ENCODE peak calls at places on chromosomes 7 and 10, in eight cellular contexts. F is cardiac fibroblast; E is OCI-LY7; J is CD4-positive, CD25-positive, alpha-beta regulatory T cell; T is A549; O is AG10803; Y is pancreas; A is aorta. G is an unnamed sample.

GRCh38 chr7:6161463-6162330 is 110.7 kb downstream of the CYTH3 start:
- DNase-seq in J (no peak), E (no peak), Y (no peak), F (no peak), O (no peak), T (no peak), A (no peak), G (no peak)

GRCh38 chr7:50394315-50394714 is 55.8 kb downstream of the FIGNL1 start:
- DNase-seq in F (no peak), Y (no peak), T (no peak), E (no peak), O (no peak), J (no peak), A (no peak), G (no peak)

GRCh38 chr7:96675548-96675947 is 34.1 kb downstream of the SEM1 start:
- DNase-seq in T (no peak), E (no peak), A (no peak), Y (no peak), O (no peak), F (peak; percentile 6), J (no peak), G (no peak)

GRCh38 chr7:40279991-40280390 is 145.2 kb downstream of the SUGCT start:
- DNase-seq in T (no peak), Y (no peak), E (no peak), A (no peak), O (no peak), J (no peak), F (no peak), G (no peak)

GRCh38 chr7:3399858-3400257 is 98.8 kb downstream of the SDK1 start:
- DNase-seq in J (no peak), F (no peak), T (peak; percentile 61), O (no peak), A (no peak), E (peak; percentile 35), Y (no peak), G (no peak)

GRCh38 chr10:120453886-120454285 is 3.1 kb upstream of the PLPP4 start:
- DNase-seq in E (no peak), O (no peak), F (no peak), T (no peak), Y (no peak), A (no peak), J (no peak), G (no peak)

GRCh38 chr10:15863733-15864132 is 3.4 kb upstream of the MINDY3 start:
- DNase-seq in F (no peak), E (no peak), Y (no peak), O (no peak), T (no peak), J (no peak), A (no peak), G (no peak)

GRCh38 chr10:100009283-100009792 is 409 bp downstream of the DNMBP start:
- DNase-seq in O (no peak), E (no peak), F (peak; percentile 52), Y (peak; percentile 9), T (peak; percentile 42), A (no peak), J (no peak), G (no peak)

GRCh38 chr10:32982293-32982709 is 24.3 kb upstream of the ITGB1 start:
- DNase-seq in T (peak; percentile 93), A (no peak), Y (no peak), J (no peak), E (no peak), O (peak; percentile 90), F (peak; percentile 71), G (no peak)

GRCh38 chr7:24025094-24025493 is 258.9 kb upstream of the NPY start:
- DNase-seq in J (no peak), Y (no peak), T (no peak), A (no peak), O (peak; percentile 4), E (no peak), F (no peak), G (no peak)

GRCh38 chr7:111864291-111864976 is 302.1 kb upstream of the IMMP2L start:
- DNase-seq in Y (no peak), A (no peak), F (no peak), T (no peak), O (no peak), J (no peak), E (no peak), G (no peak)

GRCh38 chr10:110566472-110567200 is 859 bp upstream of the SMC3 start:
- DNase-seq in F (no peak), O (peak; percentile 12), E (peak; percentile 16), Y (no peak), J (no peak), T (no peak), A (no peak), G (no peak)

GRCh38 chr10:120600871-120601644 is 144.0 kb downstream of the PLPP4 start:
- DNase-seq in F (peak; percentile 5), T (no peak), E (no peak), J (no peak), Y (no peak), O (no peak), A (no peak), G (no peak)

GRCh38 chr10:89351402-89352038 is 23.7 kb downstream of the IFIT3 start:
- DNase-seq in A (no peak), F (peak; percentile 40), T (no peak), E (no peak), J (no peak), Y (no peak), O (no peak), G (no peak)

GRCh38 chr10:44382981-44383748 is 1.7 kb downstream of the CXCL12 start:
- DNase-seq in E (no peak), O (no peak), F (no peak), T (no peak), A (peak; percentile 49), J (no peak), Y (no peak), G (no peak)
- H3K4me3 ChIP-seq in E (no peak overlapping the region), O (peak overlapping the region; percentile 86), F (peak overlapping the region; percentile 72), T (no peak overlapping the region), A (no peak overlapping the region), J (no peak overlapping the region), Y (peak overlapping the region; percentile 84), G (peak overlapping the region; percentile 45)

DNA sequence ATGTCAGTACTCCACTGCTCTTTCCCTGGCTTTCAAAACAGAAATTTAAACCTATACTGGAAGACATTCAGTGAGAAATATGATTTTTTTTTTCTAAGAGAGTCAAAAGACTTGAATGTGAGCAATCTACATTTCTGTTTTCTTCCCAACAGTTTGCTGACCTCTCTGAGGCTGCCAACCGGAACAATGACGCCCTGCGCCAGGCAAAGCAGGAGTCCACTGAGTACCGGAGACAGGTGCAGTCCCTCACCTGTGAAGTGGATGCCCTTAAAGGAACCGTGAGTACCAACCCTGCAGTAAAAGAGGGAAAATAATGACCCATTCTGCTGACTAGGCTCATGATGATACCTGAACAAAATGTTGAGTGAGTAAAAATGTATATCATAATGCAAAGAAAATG is 6.5 kb downstream of the VIM start:
- DNase-seq in A (no peak), T (no peak), J (no peak), Y (no peak), F (no peak), E (no peak), O (no peak), G (no peak)
- H3K4me3 ChIP-seq in A (peak overlapping the region; percentile 16), T (no peak overlapping the region), J (no peak overlapping the region), Y (no peak overlapping the region), F (peak overlapping the region; percentile 96), E (no peak overlapping the region), O (peak overlapping the region; percentile 99), G (no peak overlapping the region)

GRCh38 chr10:114173680-114174461 is at the start of gene CCDC186:
- DNase-seq in J (peak; percentile 98), Y (peak; percentile 99), O (peak; percentile 77), E (peak; percentile 96), A (peak; percentile 97), F (peak; percentile 86), T (peak; percentile 95), G (peak; percentile 98)

GRCh38 chr10:114172776-114173555 is 1.0 kb downstream of the CCDC186 start:
- DNase-seq in E (no peak), A (no peak), O (no peak), J (no peak), T (no peak), F (peak; percentile 1), Y (no peak), G (no peak)

GRCh38 chr10:114175667-114176066 is 1.7 kb upstream of the CCDC186 start:
- DNase-seq in E (no peak), A (no peak), Y (no peak), J (no peak), O (no peak), F (no peak), T (no peak), G (no peak)

GRCh38 chr10:114174462-114175190 is 623 bp upstream of the CCDC186 start:
- DNase-seq in A (peak; percentile 80), E (no peak), J (peak; percentile 63), O (peak; percentile 34), F (peak; percentile 51), Y (no peak), T (peak; percentile 39), G (peak; percentile 78)

GRCh38 chr10:114172241-114172640 is 1.8 kb downstream of the CCDC186 start:
- DNase-seq in T (no peak), E (peak; percentile 11), A (no peak), F (peak; percentile 27), O (peak; percentile 31), J (no peak), Y (no peak), G (no peak)
- H3K4me3 ChIP-seq in T (no peak overlapping the region), E (peak overlapping the region; percentile 73), A (no peak overlapping the region), F (peak overlapping the region; percentile 100), O (peak overlapping the region; percentile 98), J (peak overlapping the region; percentile 98), Y (peak overlapping the region; percentile 97), G (peak overlapping the region; percentile 86)

DNA sequence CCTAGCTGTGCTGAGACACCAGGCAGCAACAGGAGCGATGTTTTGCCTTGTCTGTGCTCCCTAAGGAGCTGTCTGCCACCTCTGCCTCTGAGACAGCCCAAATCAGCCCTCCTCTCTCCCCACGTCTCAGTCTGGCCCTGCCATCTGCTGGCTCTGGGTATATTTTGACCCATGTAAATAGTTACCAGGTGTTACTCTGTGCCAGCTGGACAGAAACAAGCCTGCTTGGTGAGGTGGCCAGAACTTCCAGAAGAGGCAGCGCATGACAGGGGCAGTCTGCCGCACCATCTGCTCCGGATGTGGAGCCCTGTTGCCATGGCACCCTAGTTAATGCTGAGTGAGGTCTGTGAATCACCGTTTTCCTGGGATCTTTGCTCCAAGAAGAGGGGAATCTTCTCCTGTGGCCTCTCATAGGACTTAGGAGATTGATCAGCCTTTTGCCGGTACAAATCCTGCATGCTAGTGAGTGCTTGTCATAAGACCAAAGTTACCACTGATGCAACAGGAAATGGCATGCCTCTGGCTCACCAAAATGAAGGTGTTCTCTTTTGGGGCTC is 31.8 kb downstream of the GSTO2 start:
- DNase-seq in F (peak; percentile 96), J (no peak), O (peak; percentile 99), Y (peak; percentile 78), A (peak; percentile 91), T (peak; percentile 59), E (peak; percentile 58), G (no peak)
- H3K4me3 ChIP-seq in F (peak overlapping the region; percentile 38), J (no peak overlapping the region), O (peak overlapping the region; percentile 50), Y (no peak overlapping the region), A (no peak overlapping the region), T (no peak overlapping the region), E (no peak overlapping the region), G (no peak overlapping the region)

DNA sequence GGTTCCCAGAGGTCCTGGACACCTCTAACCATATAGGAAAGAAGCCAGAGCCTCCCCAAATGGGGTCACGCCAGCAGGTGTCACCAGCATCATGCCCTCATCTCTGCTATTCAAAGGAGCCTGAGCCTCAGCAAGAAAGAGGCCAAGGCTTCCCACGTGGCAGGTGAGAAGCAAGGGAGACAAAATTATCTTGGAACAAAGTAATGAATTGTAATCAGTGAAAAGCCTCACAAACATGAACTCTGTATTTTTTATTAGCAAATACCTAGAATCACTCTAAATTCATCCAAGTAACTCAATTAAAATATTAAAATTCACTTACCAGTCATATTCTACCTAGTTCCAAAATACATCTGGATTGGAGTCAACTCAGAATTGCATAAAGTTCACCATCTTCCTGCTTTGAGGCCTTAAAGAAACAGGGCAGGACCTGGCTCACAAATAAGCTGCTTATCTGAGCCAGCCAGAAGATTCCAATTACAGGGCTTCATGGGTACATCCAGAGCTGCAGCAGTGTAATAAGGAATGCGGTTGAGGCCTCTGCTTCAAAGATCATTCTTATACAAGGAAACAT is 68.7 kb downstream of the SGMS1 start:
- DNase-seq in E (peak; percentile 42), Y (no peak), A (no peak), F (peak; percentile 85), J (no peak), O (peak; percentile 80), T (no peak), G (no peak)
- H3K4me3 ChIP-seq in E (no peak overlapping the region), Y (no peak overlapping the region), A (no peak overlapping the region), F (no peak overlapping the region), J (no peak overlapping the region), O (no peak overlapping the region), T (no peak overlapping the region), G (no peak overlapping the region)